ENCODE peak calls at places on chromosome 2, in nine cellular contexts. One of them, this sample, is unnamed. For H3K79me2, the result is how much of the 10 kb centered on the place peaks cover.

GRCh38 chr2:142165790-142166189 is 35.0 kb upstream of the LRP1B start:
- DNase-seq in DND-41: peak
- DNase-seq in PC-3: peak
- DNase-seq in fibroblast of lung: peak
- DNase-seq in OCI-LY7: peak
- DNase-seq in GM23248: peak
- DNase-seq in H9: peak
- DNase-seq in hepatocyte: peak
- DNase-seq in SK-N-SH: peak
- DNase-seq in this sample: peak

GRCh38 chr2:218717262-218717661 is 6.6 kb downstream of the TTLL4 start:
- DNase-seq in DND-41: no peak
- DNase-seq in PC-3: peak
- DNase-seq in fibroblast of lung: peak
- DNase-seq in OCI-LY7: no peak
- DNase-seq in GM23248: peak
- DNase-seq in H9: no peak
- DNase-seq in hepatocyte: peak
- DNase-seq in SK-N-SH: no peak
- DNase-seq in this sample: no peak

GRCh38 chr2:221468288-221468687 is 103.8 kb downstream of the EPHA4 start:
- DNase-seq in DND-41: no peak
- DNase-seq in PC-3: no peak
- DNase-seq in fibroblast of lung: no peak
- DNase-seq in OCI-LY7: no peak
- DNase-seq in GM23248: no peak
- DNase-seq in H9: peak
- DNase-seq in hepatocyte: no peak
- DNase-seq in SK-N-SH: no peak
- DNase-seq in this sample: no peak

GRCh38 chr2:178891265-178891958 is 84.2 kb upstream of the TTN start:
- DNase-seq in DND-41: peak
- DNase-seq in PC-3: peak
- DNase-seq in fibroblast of lung: peak
- DNase-seq in OCI-LY7: peak
- DNase-seq in GM23248: peak
- DNase-seq in H9: peak
- DNase-seq in hepatocyte: peak
- DNase-seq in SK-N-SH: peak
- DNase-seq in this sample: peak

GRCh38 chr2:106863387-106863786 is 22.6 kb downstream of the ST6GAL2 start:
- DNase-seq in DND-41: no peak
- DNase-seq in PC-3: peak
- DNase-seq in fibroblast of lung: no peak
- DNase-seq in OCI-LY7: no peak
- DNase-seq in GM23248: peak
- DNase-seq in H9: no peak
- DNase-seq in hepatocyte: peak
- DNase-seq in SK-N-SH: no peak
- DNase-seq in this sample: no peak

GRCh38 chr2:12970861-12971260 is 254.1 kb downstream of the TRIB2 start:
- DNase-seq in DND-41: no peak
- DNase-seq in PC-3: peak
- DNase-seq in fibroblast of lung: peak
- DNase-seq in OCI-LY7: no peak
- DNase-seq in GM23248: peak
- DNase-seq in H9: no peak
- DNase-seq in hepatocyte: no peak
- DNase-seq in SK-N-SH: no peak
- DNase-seq in this sample: no peak

GRCh38 chr2:151902829-151903228 is 74.6 kb upstream of the ARL5A start:
- DNase-seq in DND-41: no peak
- DNase-seq in PC-3: no peak
- DNase-seq in fibroblast of lung: no peak
- DNase-seq in OCI-LY7: no peak
- DNase-seq in GM23248: no peak
- DNase-seq in H9: no peak
- DNase-seq in hepatocyte: no peak
- DNase-seq in SK-N-SH: no peak
- DNase-seq in this sample: no peak

GRCh38 chr2:235864311-235864710 is 303.9 kb downstream of the GBX2 start:
- DNase-seq in DND-41: no peak
- DNase-seq in PC-3: no peak
- DNase-seq in fibroblast of lung: no peak
- DNase-seq in OCI-LY7: no peak
- DNase-seq in GM23248: no peak
- DNase-seq in H9: no peak
- DNase-seq in hepatocyte: no peak
- DNase-seq in SK-N-SH: no peak
- DNase-seq in this sample: no peak

GRCh38 chr2:216083464-216084279 is 2.0 kb downstream of the TMEM169 start:
- DNase-seq in DND-41: peak
- DNase-seq in PC-3: no peak
- DNase-seq in fibroblast of lung: peak
- DNase-seq in OCI-LY7: no peak
- DNase-seq in GM23248: peak
- DNase-seq in H9: peak
- DNase-seq in hepatocyte: no peak
- DNase-seq in SK-N-SH: peak
- DNase-seq in this sample: no peak

GRCh38 chr2:203673933-203674332 is 32.5 kb upstream of the CD28 start:
- DNase-seq in DND-41: peak
- DNase-seq in PC-3: no peak
- DNase-seq in fibroblast of lung: peak
- DNase-seq in OCI-LY7: peak
- DNase-seq in GM23248: peak
- DNase-seq in H9: no peak
- DNase-seq in hepatocyte: no peak
- DNase-seq in SK-N-SH: no peak
- DNase-seq in this sample: no peak

GRCh38 chr2:101017371-101017770 is 15.3 kb downstream of the RPL31 start:
- DNase-seq in DND-41: no peak
- DNase-seq in PC-3: no peak
- DNase-seq in fibroblast of lung: no peak
- DNase-seq in OCI-LY7: no peak
- DNase-seq in GM23248: no peak
- DNase-seq in H9: no peak
- DNase-seq in hepatocyte: no peak
- DNase-seq in SK-N-SH: no peak
- DNase-seq in this sample: no peak

GRCh38 chr2:11347403-11347965 is 3.0 kb upstream of the ROCK2 start:
- DNase-seq in DND-41: no peak
- DNase-seq in PC-3: peak
- DNase-seq in fibroblast of lung: no peak
- DNase-seq in OCI-LY7: no peak
- DNase-seq in GM23248: no peak
- DNase-seq in H9: no peak
- DNase-seq in hepatocyte: no peak
- DNase-seq in SK-N-SH: no peak
- DNase-seq in this sample: no peak

GRCh38 chr2:23566236-23567142 is 181.5 kb downstream of the KLHL29 start:
- DNase-seq in DND-41: peak
- DNase-seq in PC-3: peak
- DNase-seq in fibroblast of lung: no peak
- DNase-seq in OCI-LY7: peak
- DNase-seq in GM23248: peak
- DNase-seq in H9: peak
- DNase-seq in hepatocyte: no peak
- DNase-seq in SK-N-SH: peak
- DNase-seq in this sample: no peak

GRCh38 chr2:201073071-201073470 is 1.3 kb downstream of the NDUFB3 start:
- DNase-seq in DND-41: no peak
- DNase-seq in PC-3: peak
- DNase-seq in fibroblast of lung: no peak
- DNase-seq in OCI-LY7: no peak
- DNase-seq in GM23248: no peak
- DNase-seq in H9: no peak
- DNase-seq in hepatocyte: no peak
- DNase-seq in SK-N-SH: no peak
- DNase-seq in this sample: no peak

GRCh38 chr2:125959047-125959446 is 696.9 kb upstream of the GYPC start:
- DNase-seq in DND-41: no peak
- DNase-seq in PC-3: no peak
- DNase-seq in fibroblast of lung: no peak
- DNase-seq in OCI-LY7: no peak
- DNase-seq in GM23248: no peak
- DNase-seq in H9: peak
- DNase-seq in hepatocyte: no peak
- DNase-seq in SK-N-SH: no peak
- DNase-seq in this sample: no peak

GRCh38 chr2:173961346-173961705 is 3.8 kb downstream of the SP3 start:
- DNase-seq in DND-41: no peak
- DNase-seq in PC-3: peak
- DNase-seq in fibroblast of lung: peak
- DNase-seq in OCI-LY7: no peak
- DNase-seq in GM23248: no peak
- DNase-seq in H9: no peak
- DNase-seq in hepatocyte: no peak
- DNase-seq in SK-N-SH: no peak
- DNase-seq in this sample: no peak
- H3K79me2 ChIP-seq in DND-41: half or more
- H3K79me2 ChIP-seq in PC-3: half or more
- H3K79me2 ChIP-seq in fibroblast of lung: half or more
- H3K79me2 ChIP-seq in OCI-LY7: half or more
- H3K79me2 ChIP-seq in GM23248: half or more
- H3K79me2 ChIP-seq in H9: under half
- H3K79me2 ChIP-seq in hepatocyte: half or more
- H3K79me2 ChIP-seq in SK-N-SH: half or more
- H3K79me2 ChIP-seq in this sample: half or more

GRCh38 chr2:160380613-160381012 is 113.0 kb downstream of the RBMS1 start:
- DNase-seq in DND-41: no peak
- DNase-seq in PC-3: no peak
- DNase-seq in fibroblast of lung: no peak
- DNase-seq in OCI-LY7: no peak
- DNase-seq in GM23248: peak
- DNase-seq in H9: no peak
- DNase-seq in hepatocyte: no peak
- DNase-seq in SK-N-SH: no peak
- DNase-seq in this sample: no peak
- H3K79me2 ChIP-seq in DND-41: half or more
- H3K79me2 ChIP-seq in PC-3: half or more
- H3K79me2 ChIP-seq in fibroblast of lung: half or more
- H3K79me2 ChIP-seq in OCI-LY7: under half
- H3K79me2 ChIP-seq in GM23248: half or more
- H3K79me2 ChIP-seq in H9: under half
- H3K79me2 ChIP-seq in hepatocyte: half or more
- H3K79me2 ChIP-seq in SK-N-SH: half or more
- H3K79me2 ChIP-seq in this sample: under half

GRCh38 chr2:190997516-190998113 is 16.4 kb downstream of the STAT1 start:
- DNase-seq in DND-41: no peak
- DNase-seq in PC-3: no peak
- DNase-seq in fibroblast of lung: no peak
- DNase-seq in OCI-LY7: no peak
- DNase-seq in GM23248: no peak
- DNase-seq in H9: no peak
- DNase-seq in hepatocyte: no peak
- DNase-seq in SK-N-SH: no peak
- DNase-seq in this sample: no peak
- H3K79me2 ChIP-seq in DND-41: under half
- H3K79me2 ChIP-seq in PC-3: under half
- H3K79me2 ChIP-seq in fibroblast of lung: under half
- H3K79me2 ChIP-seq in OCI-LY7: under half
- H3K79me2 ChIP-seq in GM23248: under half
- H3K79me2 ChIP-seq in H9: under half
- H3K79me2 ChIP-seq in hepatocyte: under half
- H3K79me2 ChIP-seq in SK-N-SH: under half
- H3K79me2 ChIP-seq in this sample: under half

GRCh38 chr2:161146996-161147395 is 13.2 kb upstream of the TANK start:
- DNase-seq in DND-41: no peak
- DNase-seq in PC-3: no peak
- DNase-seq in fibroblast of lung: no peak
- DNase-seq in OCI-LY7: no peak
- DNase-seq in GM23248: no peak
- DNase-seq in H9: no peak
- DNase-seq in hepatocyte: no peak
- DNase-seq in SK-N-SH: no peak
- DNase-seq in this sample: no peak
- H3K79me2 ChIP-seq in DND-41: under half
- H3K79me2 ChIP-seq in PC-3: under half
- H3K79me2 ChIP-seq in fibroblast of lung: under half
- H3K79me2 ChIP-seq in OCI-LY7: under half
- H3K79me2 ChIP-seq in GM23248: under half
- H3K79me2 ChIP-seq in H9: under half
- H3K79me2 ChIP-seq in hepatocyte: under half
- H3K79me2 ChIP-seq in SK-N-SH: under half
- H3K79me2 ChIP-seq in this sample: under half

GRCh38 chr2:39390126-39390692 is 46.9 kb downstream of the MAP4K3 start:
- DNase-seq in DND-41: no peak
- DNase-seq in PC-3: no peak
- DNase-seq in fibroblast of lung: no peak
- DNase-seq in OCI-LY7: no peak
- DNase-seq in GM23248: no peak
- DNase-seq in H9: no peak
- DNase-seq in hepatocyte: no peak
- DNase-seq in SK-N-SH: no peak
- DNase-seq in this sample: no peak

GRCh38 chr2:39380525-39381150 is 56.4 kb downstream of the MAP4K3 start:
- DNase-seq in DND-41: no peak
- DNase-seq in PC-3: peak
- DNase-seq in fibroblast of lung: peak
- DNase-seq in OCI-LY7: no peak
- DNase-seq in GM23248: peak
- DNase-seq in H9: no peak
- DNase-seq in hepatocyte: no peak
- DNase-seq in SK-N-SH: no peak
- DNase-seq in this sample: no peak

GRCh38 chr2:39386064-39386463 is 51.0 kb downstream of the MAP4K3 start:
- DNase-seq in DND-41: no peak
- DNase-seq in PC-3: no peak
- DNase-seq in fibroblast of lung: no peak
- DNase-seq in OCI-LY7: no peak
- DNase-seq in GM23248: no peak
- DNase-seq in H9: no peak
- DNase-seq in hepatocyte: no peak
- DNase-seq in SK-N-SH: no peak
- DNase-seq in this sample: no peak

GRCh38 chr2:39381653-39382052 is 55.4 kb downstream of the MAP4K3 start:
- DNase-seq in DND-41: no peak
- DNase-seq in PC-3: no peak
- DNase-seq in fibroblast of lung: no peak
- DNase-seq in OCI-LY7: no peak
- DNase-seq in GM23248: no peak
- DNase-seq in H9: no peak
- DNase-seq in hepatocyte: no peak
- DNase-seq in SK-N-SH: no peak
- DNase-seq in this sample: no peak

GRCh38 chr2:39385172-39385571 is 51.9 kb downstream of the MAP4K3 start:
- DNase-seq in DND-41: no peak
- DNase-seq in PC-3: peak
- DNase-seq in fibroblast of lung: no peak
- DNase-seq in OCI-LY7: no peak
- DNase-seq in GM23248: no peak
- DNase-seq in H9: no peak
- DNase-seq in hepatocyte: no peak
- DNase-seq in SK-N-SH: no peak
- DNase-seq in this sample: no peak
- H3K79me2 ChIP-seq in DND-41: half or more
- H3K79me2 ChIP-seq in PC-3: half or more
- H3K79me2 ChIP-seq in fibroblast of lung: half or more
- H3K79me2 ChIP-seq in OCI-LY7: under half
- H3K79me2 ChIP-seq in GM23248: half or more
- H3K79me2 ChIP-seq in H9: under half
- H3K79me2 ChIP-seq in hepatocyte: half or more
- H3K79me2 ChIP-seq in SK-N-SH: half or more
- H3K79me2 ChIP-seq in this sample: half or more